ENCODE peak calls at places on chromosomes 5 and 9, in seven cellular contexts. W is endothelial cell of umbilical vein; S is cardiac fibroblast; T is kidney epithelial cell; P is stimulated activated naive B cell treated with anti-CD40 and anti-IgM and Interleukin-4, amounts not matched to agents 10 μg/mL and 1 μg/mL and 100 μg/mL, for 72 hours; F is endothelial cell; N is Peyer's patch. O is an unnamed sample.

GRCh38 chr9:33189331-33189731 is 22.2 kb upstream of the B4GALT1 start:
- DNase-seq in P (no peak), F (no peak), S (no peak), W (no peak), N (no peak), T (no peak), O (no peak)

GRCh38 chr5:115349001-115349817 is 52.8 kb upstream of the CCDC112 start:
- DNase-seq in W (peak; percentile 86), N (peak; percentile 70), T (peak; percentile 67), S (peak; percentile 93), P (no peak), F (no peak), O (peak; percentile 36)

GRCh38 chr5:137014731-137015130 is 484.4 kb downstream of the SPOCK1 start:
- DNase-seq in N (no peak), W (no peak), T (no peak), S (no peak), F (no peak), P (no peak), O (no peak)

GRCh38 chr5:157217289-157218024 is 36.8 kb downstream of the ITK start:
- DNase-seq in S (no peak), W (no peak), P (no peak), N (no peak), F (no peak), T (no peak), O (no peak)

GRCh38 chr9:127588740-127589506 is 23.2 kb upstream of the STXBP1 start:
- DNase-seq in N (no peak), F (no peak), W (peak; percentile 31), P (no peak), S (no peak), T (no peak), O (no peak)

GRCh38 chr5:167339205-167339604 is 952.2 kb upstream of the WWC1 start:
- DNase-seq in S (no peak), F (no peak), N (no peak), W (no peak), P (no peak), T (peak; percentile 1), O (no peak)

GRCh38 chr5:139699352-139699751 is 51.2 kb downstream of the CXXC5 start:
- DNase-seq in S (no peak), F (no peak), P (no peak), N (no peak), T (no peak), W (no peak), O (no peak)

GRCh38 chr5:51382759-51383493 is at the start of gene ISL1:
- DNase-seq in W (peak; percentile 90), S (peak; percentile 42), N (peak; percentile 72), T (peak; percentile 26), F (peak; percentile 77), P (no peak), O (peak; percentile 94)

GRCh38 chr9:7169717-7170348 is 412.1 kb downstream of the KDM4C start:
- DNase-seq in F (no peak), P (no peak), W (no peak), T (no peak), S (peak; percentile 32), N (no peak), O (no peak)

GRCh38 chr5:177232761-177233160 is 70.8 kb downstream of the RAB24 start:
- DNase-seq in T (no peak), P (no peak), S (peak; percentile 38), N (no peak), F (no peak), W (no peak), O (no peak)

GRCh38 chr5:169071-169727 is 22.1 kb upstream of the LRRC14B start:
- DNase-seq in P (no peak), N (peak; percentile 47), T (no peak), W (peak; percentile 12), S (peak; percentile 90), F (no peak), O (peak; percentile 39)

O was measured in stomach.